ENCODE peak calls at places on chromosomes 7 and 10, in seven cellular contexts. A is NCI-H774; Q is activated naive CD8-positive, alpha-beta T cell treated with anti-CD3 and anti-CD28 coated beads for 36 hours; N is GF-D8; S is GM20000; K is activated naive CD4-positive, alpha-beta T cell treated with anti-CD3 and anti-CD28 coated beads for 36 hours; I is stimulated activated naive CD4-positive, alpha-beta T cell treated with Interleukin-2 at 50 U/mL for 16 hours. B is an unnamed sample.
A peak's percentile ranks its signal among the peaks of the same experiment; 100 is the strongest.

GRCh38 chr7:103131225-103131624 is 17.7 kb downstream of the NAPEPLD start:
- DNase-seq in Q (no peak), N (no peak), I (no peak), K (no peak), A (no peak), S (no peak), B (no peak)

GRCh38 chr7:56097700-56098099 is 4.9 kb upstream of the PHKG1 start:
- DNase-seq in S (no peak), K (no peak), A (no peak), N (no peak), I (no peak), Q (no peak), B (peak; percentile 91)

GRCh38 chr10:78960316-78960800 is 108.4 kb upstream of the ZMIZ1 start:
- DNase-seq in K (no peak), I (no peak), A (no peak), S (no peak), Q (no peak), N (no peak), B (peak; percentile 39)

GRCh38 chr7:50653997-50654425 is 88.8 kb upstream of the DDC start:
- DNase-seq in K (no peak), I (no peak), Q (no peak), A (no peak), N (no peak), S (no peak), B (no peak)

GRCh38 chr10:112872728-112873127 is 77.3 kb upstream of the TCF7L2 start:
- DNase-seq in Q (no peak), K (no peak), N (no peak), S (no peak), I (no peak), A (no peak), B (no peak)

GRCh38 chr7:157466473-157467261 is 129.9 kb downstream of the DNAJB6 start:
- DNase-seq in K (no peak), A (no peak), I (no peak), S (no peak), Q (no peak), N (no peak), B (no peak)

GRCh38 chr7:27161721-27162547 is 3.4 kb downstream of the HOXA9 start:
- DNase-seq in Q (no peak), I (no peak), N (no peak), A (no peak), S (no peak), K (no peak), B (no peak)

GRCh38 chr10:72257051-72257892 is 16.5 kb upstream of the DDIT4 start:
- DNase-seq in A (no peak), I (no peak), S (peak; percentile 62), Q (no peak), N (peak; percentile 55), K (peak; percentile 55), B (no peak)

GRCh38 chr7:47088329-47089067 is 493.4 kb downstream of the TNS3 start:
- DNase-seq in A (peak; percentile 17), I (no peak), Q (peak; percentile 18), S (peak; percentile 45), K (peak; percentile 20), N (no peak), B (peak; percentile 42)

GRCh38 chr10:48658243-48658888 is 26.3 kb upstream of the WDFY4 start:
- DNase-seq in N (peak; percentile 10), I (peak; percentile 43), Q (peak; percentile 53), S (peak; percentile 65), A (peak; percentile 55), K (peak; percentile 72), B (peak; percentile 30)

GRCh38 chr7:23261843-23262452 is 15.4 kb downstream of the GPNMB start:
- DNase-seq in N (peak; percentile 20), A (peak; percentile 70), S (peak; percentile 83), K (peak; percentile 75), Q (peak; percentile 58), I (peak; percentile 10), B (no peak)

GRCh38 chr7:144384071-144384470 is 19.4 kb downstream of the NOBOX start:
- DNase-seq in A (no peak), K (no peak), S (no peak), I (no peak), N (no peak), Q (no peak), B (no peak)

GRCh38 chr10:68997216-68997615 is 8.6 kb downstream of the KIFBP start:
- DNase-seq in N (no peak), A (no peak), S (no peak), Q (no peak), I (no peak), K (no peak), B (no peak)

GRCh38 chr7:1253591-1254207 is 21.0 kb downstream of the UNCX start:
- DNase-seq in Q (no peak), A (no peak), S (no peak), N (no peak), K (no peak), I (no peak), B (no peak)